ENCODE peak calls at places on chromosomes 5 and 9, in ten cellular contexts. H is sigmoid colon, X is HCT116, D is breast epithelium, E is endothelial cell of umbilical vein, Q is HepG2, V is Peyer's patch, W is stomach, K is IMR-90, P is thyroid gland. O is an unnamed sample.

GRCh38 chr5:29697786-29698414 is 1495.6 kb upstream of the CDH6 start:
- DNase-seq in X (no peak), Q (peak), H (no peak), E (no peak), W (no peak), D (no peak), V (no peak), P (no peak), K (no peak), O (peak)

GRCh38 chr5:53126514-53126913 is 17.0 kb upstream of the MOCS2 start:
- DNase-seq in W (no peak), P (no peak), E (no peak), D (no peak), X (no peak), K (peak), H (no peak), Q (no peak), V (no peak), O (no peak)

GRCh38 chr9:94812343-94812742 is 85.8 kb downstream of the AOPEP start:
- DNase-seq in P (no peak), E (peak), X (no peak), Q (no peak), H (no peak), K (peak), V (no peak), W (no peak), D (peak), O (no peak)

GRCh38 chr9:137524161-137524560 is 26.0 kb downstream of the PNPLA7 start:
- DNase-seq in D (no peak), H (no peak), K (no peak), V (no peak), E (no peak), W (no peak), X (no peak), Q (no peak), P (no peak), O (no peak)

GRCh38 chr5:120086081-120086480 is 378.0 kb upstream of the PRR16 start:
- DNase-seq in K (peak), E (no peak), P (no peak), W (no peak), V (no peak), X (no peak), H (no peak), D (no peak), Q (no peak), O (no peak)

GRCh38 chr5:13212843-13213242 is 731.6 kb downstream of the DNAH5 start:
- DNase-seq in W (no peak), P (no peak), X (no peak), V (no peak), K (no peak), E (no peak), D (no peak), H (no peak), Q (no peak), O (no peak)

GRCh38 chr5:15615859-15616258 is 115.9 kb downstream of the FBXL7 start:
- DNase-seq in H (no peak), X (no peak), W (no peak), D (no peak), Q (no peak), P (no peak), V (no peak), K (peak), E (no peak), O (no peak)

GRCh38 chr5:176183321-176184074 is 54.7 kb upstream of the SIMC1 start:
- DNase-seq in X (no peak), V (no peak), H (no peak), D (no peak), P (peak), Q (no peak), K (no peak), W (no peak), E (no peak), O (no peak)

GRCh38 chr5:43007246-43007910 is 32.7 kb downstream of the ANXA2R start:
- DNase-seq in X (no peak), W (peak), K (peak), E (peak), D (no peak), Q (peak), V (peak), P (no peak), H (peak), O (peak)

GRCh38 chr9:121584421-121584820 is 67.0 kb upstream of the DAB2IP start:
- DNase-seq in P (no peak), E (no peak), X (no peak), Q (no peak), V (no peak), H (no peak), D (peak), W (no peak), K (peak), O (no peak)

GRCh38 chr9:22401671-22402070 is 45.0 kb upstream of the DMRTA1 start:
- DNase-seq in K (no peak), W (no peak), Q (no peak), H (no peak), D (no peak), P (no peak), V (no peak), X (no peak), E (no peak), O (no peak)

GRCh38 chr5:16888694-16889124 is 47.4 kb downstream of the MYO10 start:
- DNase-seq in W (no peak), K (peak), D (no peak), V (no peak), X (no peak), E (peak), P (no peak), H (no peak), Q (no peak), O (no peak)

GRCh38 chr5:148984333-148984732 is 78.5 kb downstream of the SH3TC2 start:
- DNase-seq in Q (no peak), K (peak), H (no peak), E (peak), W (no peak), D (no peak), P (no peak), V (no peak), X (peak), O (no peak)

GRCh38 chr5:81265101-81265500 is 32.0 kb downstream of the CKMT2 start:
- DNase-seq in H (no peak), W (no peak), Q (no peak), X (no peak), P (no peak), D (no peak), E (no peak), V (no peak), K (peak), O (no peak)

GRCh38 chr9:108186996-108187395 is 668.8 kb downstream of the ACTL7B start:
- DNase-seq in P (peak), D (no peak), X (no peak), W (peak), H (peak), E (no peak), Q (no peak), K (peak), V (peak), O (no peak)

GRCh38 chr9:109249615-109250014 is 71.2 kb downstream of the EPB41L4B start:
- DNase-seq in E (no peak), W (no peak), P (no peak), K (no peak), Q (no peak), D (no peak), V (no peak), X (no peak), H (no peak), O (no peak)

GRCh38 chr5:106964102-106964501 is 706.6 kb downstream of the EFNA5 start:
- DNase-seq in W (no peak), D (no peak), Q (no peak), P (no peak), E (peak), V (no peak), K (no peak), X (no peak), H (no peak), O (no peak)

GRCh38 chr5:111134080-111134479 is 41.9 kb downstream of the WDR36 start:
- DNase-seq in V (no peak), H (no peak), X (no peak), D (no peak), P (no peak), Q (no peak), E (peak), W (no peak), K (peak), O (no peak)

GRCh38 chr5:170297589-170298462 is at the start of gene LCP2:
- DNase-seq in Q (no peak), P (peak), K (no peak), H (peak), V (peak), X (no peak), E (no peak), W (no peak), D (no peak), O (no peak)

GRCh38 chr5:37568018-37568753 is 189.1 kb downstream of the WDR70 start:
- DNase-seq in Q (no peak), D (no peak), K (no peak), H (no peak), E (no peak), P (no peak), X (no peak), V (no peak), W (no peak), O (no peak)

GRCh38 chr5:135445306-135445940 is 1.7 kb downstream of the DCANP1 start:
- DNase-seq in P (no peak), V (peak), D (no peak), Q (no peak), K (no peak), W (no peak), X (no peak), H (peak), E (no peak), O (no peak)

GRCh38 chr9:126207256-126207655 is 119.4 kb upstream of the MVB12B start:
- DNase-seq in D (no peak), H (no peak), K (no peak), P (no peak), X (no peak), V (no peak), Q (no peak), E (no peak), W (no peak), O (no peak)

GRCh38 chr5:59543826-59544442 is 349.6 kb downstream of the PDE4D start:
- DNase-seq in D (peak), P (no peak), K (no peak), E (no peak), X (no peak), W (no peak), V (no peak), Q (no peak), H (no peak), O (no peak)

GRCh38 chr5:41842777-41843176 is 27.4 kb downstream of the OXCT1 start:
- DNase-seq in W (no peak), X (no peak), D (no peak), V (no peak), Q (no peak), K (no peak), P (no peak), E (no peak), H (no peak), O (no peak)

GRCh38 chr9:137878146-137878941 is 762 bp downstream of the CACNA1B start:
- DNase-seq in P (peak), E (peak), V (no peak), W (no peak), K (no peak), H (no peak), D (no peak), Q (no peak), X (no peak), O (peak)

GRCh38 chr5:18141260-18141659 is 507.0 kb downstream of the TAF11L14 start:
- DNase-seq in X (no peak), D (no peak), K (no peak), W (no peak), H (no peak), V (no peak), Q (no peak), P (no peak), E (no peak), O (no peak)

GRCh38 chr9:12680341-12680740 is 12.8 kb upstream of the TYRP1 start:
- DNase-seq in D (no peak), Q (no peak), E (peak), H (no peak), P (no peak), K (peak), W (no peak), V (no peak), X (no peak), O (no peak)

GRCh38 chr5:67166460-67166871 is 30.1 kb downstream of the CD180 start:
- DNase-seq in Q (no peak), W (peak), D (peak), E (no peak), X (peak), H (peak), K (no peak), P (peak), V (peak), O (peak)

GRCh38 chr9:123359546-123359945 is 3.5 kb downstream of the CRB2 start:
- DNase-seq in W (no peak), H (no peak), K (no peak), D (no peak), P (no peak), V (no peak), E (no peak), X (no peak), Q (no peak), O (no peak)

GRCh38 chr5:112689510-112689909 is 48.2 kb upstream of the APC start:
- DNase-seq in Q (no peak), P (no peak), V (no peak), H (no peak), E (no peak), X (no peak), D (no peak), W (no peak), K (peak), O (no peak)

GRCh38 chr5:167511-167910 is 23.8 kb upstream of the LRRC14B start:
- DNase-seq in K (peak), Q (no peak), E (no peak), W (peak), H (peak), V (peak), X (no peak), D (no peak), P (no peak), O (no peak)

GRCh38 chr9:20689833-20690232 is 5.8 kb downstream of the FOCAD start:
- DNase-seq in V (no peak), D (no peak), H (no peak), E (no peak), X (no peak), P (no peak), K (no peak), W (no peak), Q (peak), O (no peak)

GRCh38 chr9:126406075-126406675 is 79.5 kb downstream of the MVB12B start:
- DNase-seq in W (no peak), H (no peak), D (no peak), X (no peak), Q (no peak), E (no peak), K (peak), V (no peak), P (no peak), O (no peak)

GRCh38 chr9:111301195-111301594 is 28.8 kb downstream of the OR2K2 start:
- DNase-seq in Q (no peak), X (no peak), D (no peak), K (peak), W (no peak), E (no peak), V (no peak), P (no peak), H (no peak), O (no peak)

GRCh38 chr9:5455181-5455580 is 4.8 kb downstream of the CD274 start:
- DNase-seq in H (no peak), K (peak), Q (no peak), E (peak), D (no peak), W (no peak), V (no peak), P (no peak), X (no peak), O (peak)

GRCh38 chr5:168706655-168707069 is 127.5 kb upstream of the PANK3 start:
- DNase-seq in V (no peak), E (peak), Q (peak), H (no peak), X (peak), D (no peak), K (peak), W (no peak), P (peak), O (peak)

GRCh38 chr5:1445895-1446601 is 808 bp upstream of the SLC6A3 start:
- DNase-seq in P (no peak), W (peak), E (no peak), X (no peak), V (peak), D (no peak), H (no peak), K (no peak), Q (no peak), O (no peak)

GRCh38 chr5:54136666-54137440 is 173.5 kb downstream of the ARL15 start:
- DNase-seq in K (no peak), V (no peak), W (no peak), H (no peak), X (no peak), P (no peak), D (no peak), E (no peak), Q (no peak), O (no peak)

GRCh38 chr5:14504816-14505215 is 76.8 kb upstream of the OTULINL start:
- DNase-seq in X (no peak), V (no peak), D (no peak), E (no peak), W (no peak), Q (no peak), P (no peak), H (no peak), K (no peak), O (no peak)
- TF ChIP-seq POLR2A in X (no peak), V (no peak), D (no peak), E (no peak), W (no peak), Q (no peak), P (no peak), H (no peak), K (no peak), O (no peak)

DNA sequence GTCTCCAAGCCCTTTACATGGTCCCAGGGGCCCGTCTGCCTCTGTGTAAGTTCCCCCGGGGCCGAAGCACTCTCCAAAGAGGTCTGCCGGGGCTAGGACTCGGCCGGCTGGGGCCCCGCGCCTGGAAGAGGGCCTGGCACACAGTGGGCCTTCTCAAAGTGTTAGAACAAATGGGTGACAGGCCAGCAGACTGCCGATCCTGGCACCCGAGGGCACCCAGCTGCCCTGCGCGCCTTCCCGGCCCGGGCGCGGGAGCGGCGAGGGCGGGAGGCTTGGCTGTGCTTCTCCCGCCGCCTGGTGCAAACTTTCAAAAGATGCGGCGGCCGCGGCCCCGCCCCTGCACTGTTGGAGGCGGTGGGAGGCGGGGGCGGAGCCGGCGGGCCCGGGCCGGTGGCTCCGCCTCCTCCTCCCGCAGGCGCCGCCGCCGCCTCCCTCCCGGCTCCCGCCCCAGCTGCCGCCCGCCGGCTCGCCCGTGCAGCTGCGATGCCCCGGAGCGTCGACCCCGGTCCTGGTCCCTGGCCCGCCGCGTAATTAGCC is at the start of gene NEURL1B:
- DNase-seq in P (peak), W (peak), H (peak), E (peak), D (no peak), X (peak), V (peak), Q (peak), K (peak), O (peak)
- TF ChIP-seq POLR2A in P (peak), W (no peak), H (peak), E (no peak), D (no peak), X (no peak), V (peak), Q (no peak), K (peak), O (peak)

DNA sequence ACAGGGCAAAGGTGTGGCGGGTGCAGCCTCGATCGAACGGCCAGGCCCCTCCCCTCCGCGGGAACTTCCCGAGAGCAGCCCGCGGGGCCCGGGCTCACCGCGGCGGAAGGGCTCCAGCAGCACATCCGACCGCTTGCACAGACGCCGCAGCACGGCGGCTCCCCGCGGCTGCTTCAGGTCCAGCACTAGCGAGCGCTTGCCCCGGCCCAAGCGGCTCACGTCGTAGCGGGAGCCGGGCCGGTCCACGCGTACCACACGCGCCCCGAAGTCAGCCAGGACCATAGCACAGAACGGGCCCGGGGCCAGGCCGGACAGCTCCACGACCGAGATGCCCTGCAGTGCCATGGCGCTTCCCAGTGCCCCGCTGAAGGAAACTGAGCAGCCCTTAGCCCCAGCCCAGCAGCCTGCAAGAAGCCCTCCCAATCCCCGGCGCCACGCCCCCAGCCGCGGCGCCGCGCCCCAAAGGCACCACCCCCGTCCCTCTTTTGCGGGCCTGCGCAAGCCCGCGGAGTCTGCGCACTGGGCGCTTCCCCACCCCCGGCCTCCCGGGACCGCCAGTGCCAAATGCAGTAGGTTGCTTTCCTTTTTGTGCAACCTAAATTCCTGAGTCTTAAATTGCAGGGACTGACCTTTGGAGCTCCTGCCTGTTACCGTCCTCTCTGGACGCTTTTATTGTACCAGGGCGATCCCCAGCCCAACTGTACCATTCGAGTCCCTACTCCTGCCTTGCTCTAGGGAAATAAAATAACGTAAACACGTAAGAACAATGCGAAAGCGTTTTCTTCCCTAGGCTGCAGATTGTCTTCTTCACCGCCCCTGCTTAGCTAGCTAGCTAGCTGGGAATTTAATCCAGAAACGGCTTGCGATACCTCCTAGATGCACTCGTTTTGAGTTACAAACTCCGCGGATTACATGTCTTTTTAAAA is at the start of gene AMACR:
- DNase-seq in Q (peak), P (peak), X (peak), K (peak), H (peak), V (peak), W (peak), E (peak), D (peak), O (peak)
- TF ChIP-seq POLR2A in Q (peak), P (peak), X (peak), K (peak), H (peak), V (peak), W (peak), E (peak), D (peak), O (peak)

GRCh38 chr5:22911019-22911418 is 57.9 kb upstream of the CDH12 start:
- DNase-seq in H (no peak), X (no peak), W (no peak), V (no peak), Q (no peak), E (no peak), P (no peak), K (no peak), D (no peak), O (no peak)
- TF ChIP-seq POLR2A in H (no peak), X (no peak), W (no peak), V (no peak), Q (no peak), E (no peak), P (no peak), K (no peak), D (no peak), O (no peak)

GRCh38 chr9:98101868-98102273 is 17.2 kb downstream of the TRIM14 start:
- DNase-seq in H (no peak), D (peak), W (peak), V (peak), X (no peak), E (no peak), K (peak), P (peak), Q (no peak), O (no peak)
- TF ChIP-seq POLR2A in H (no peak), D (no peak), W (no peak), V (peak), X (no peak), E (no peak), K (no peak), P (peak), Q (no peak), O (no peak)

GRCh38 chr5:139394654-139395566 is at the start of gene PROB1:
- DNase-seq in Q (no peak), P (peak), V (no peak), W (no peak), D (no peak), X (no peak), H (no peak), E (no peak), K (no peak), O (no peak)

GRCh38 chr5:139396691-139397090 is 1.8 kb upstream of the PROB1 start:
- DNase-seq in D (no peak), Q (no peak), K (no peak), P (no peak), X (no peak), V (no peak), H (no peak), W (no peak), E (no peak), O (no peak)

GRCh38 chr5:139394123-139394653 is 716 bp downstream of the PROB1 start:
- DNase-seq in X (no peak), E (peak), H (no peak), D (no peak), K (no peak), W (no peak), Q (no peak), P (peak), V (peak), O (peak)

GRCh38 chr5:139397921-139398320 is 3.0 kb upstream of the PROB1 start:
- DNase-seq in Q (no peak), D (no peak), V (no peak), X (no peak), K (peak), E (no peak), P (peak), H (no peak), W (no peak), O (no peak)

GRCh38 chr5:139395844-139396640 is 1.1 kb upstream of the PROB1 start:
- DNase-seq in D (no peak), W (no peak), Q (no peak), H (no peak), P (no peak), K (no peak), V (no peak), X (no peak), E (no peak), O (no peak)
- TF ChIP-seq POLR2A in D (no peak), W (no peak), Q (no peak), H (no peak), P (no peak), K (no peak), V (no peak), X (no peak), E (no peak), O (no peak)

O was measured in erythroblast.